ENCODE peak calls at places on chromosome 20, in seven cellular contexts. X is SK-N-SH, B is fibroblast of villous mesenchyme, S is adrenal gland, C is upper lobe of right lung, F is cardiac fibroblast, V is kidney epithelial cell. J is an unnamed sample.

GRCh38 chr20:3739054-3739925 is 6.8 kb downstream of the HSPA12B start:
- DNase-seq in C (no peak), B (no peak), F (peak), X (no peak), S (peak), V (no peak), J (no peak)

GRCh38 chr20:41717464-41717863 is 99.3 kb upstream of the CHD6 start:
- DNase-seq in B (no peak), S (peak), V (no peak), C (no peak), X (peak), F (peak), J (no peak)

GRCh38 chr20:1802385-1803215 is 92.6 kb upstream of the SIRPA start:
- DNase-seq in C (peak), B (peak), V (no peak), F (peak), X (peak), S (peak), J (peak)

GRCh38 chr20:47440857-47441773 is 60.6 kb upstream of the NCOA3 start:
- DNase-seq in C (no peak), B (no peak), X (no peak), F (peak), S (no peak), V (no peak), J (no peak)

GRCh38 chr20:48006036-48006833 is 221.0 kb upstream of the SULF2 start:
- DNase-seq in B (peak), X (no peak), C (no peak), F (no peak), S (peak), V (no peak), J (no peak)

GRCh38 chr20:50338479-50339195 is 148.0 kb downstream of the CEBPB start:
- DNase-seq in S (peak), F (peak), C (no peak), B (peak), X (no peak), V (no peak), J (no peak)

GRCh38 chr20:5100684-5101347 is 18.9 kb downstream of the PCNA start:
- DNase-seq in C (peak), X (peak), B (peak), V (no peak), F (peak), S (peak), J (peak)

GRCh38 chr20:5349448-5349847 is 32.7 kb upstream of the PROKR2 start:
- DNase-seq in V (no peak), C (no peak), B (no peak), S (no peak), F (no peak), X (no peak), J (no peak)

GRCh38 chr20:24166412-24166811 is 177.8 kb upstream of the GGTLC1 start:
- DNase-seq in F (no peak), C (no peak), S (no peak), V (no peak), B (no peak), X (no peak), J (no peak)

GRCh38 chr20:24163501-24163900 is 174.9 kb upstream of the GGTLC1 start:
- DNase-seq in C (no peak), B (no peak), X (no peak), V (no peak), F (no peak), S (no peak), J (no peak)

GRCh38 chr20:24166127-24166389 is 177.5 kb upstream of the GGTLC1 start:
- DNase-seq in C (no peak), F (no peak), V (no peak), S (no peak), B (no peak), X (no peak), J (no peak)

GRCh38 chr20:24165336-24166126 is 177.0 kb upstream of the GGTLC1 start:
- DNase-seq in C (no peak), X (no peak), F (no peak), S (no peak), V (no peak), B (no peak), J (no peak)

DNA sequence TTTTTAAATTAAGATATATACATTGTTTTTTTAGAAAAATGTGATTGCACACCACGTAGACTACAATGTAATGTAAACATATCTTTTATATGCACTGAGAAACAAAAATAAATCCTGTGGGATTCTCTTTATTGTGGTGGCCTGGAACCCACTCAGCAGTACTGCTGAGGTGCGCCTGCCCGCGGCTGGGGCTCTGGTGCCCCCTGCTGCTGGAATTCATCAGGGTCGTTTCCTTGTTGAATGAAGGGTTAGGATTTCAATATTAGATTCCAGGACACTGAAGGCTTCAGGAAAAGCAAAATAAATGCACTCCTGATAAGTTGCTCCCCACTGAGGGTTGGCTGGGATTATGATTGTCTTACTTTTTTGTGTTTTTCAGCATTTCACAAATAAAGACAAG is 175.8 kb upstream of the GGTLC1 start:
- DNase-seq in V (no peak), S (no peak), C (no peak), B (no peak), X (peak), F (peak), J (no peak)
- TF ChIP-seq CTCF in V (peak), S (no peak), C (peak), B (peak), X (peak), F (peak), J (no peak)

GRCh38 chr20:13790708-13791107 is 5.9 kb downstream of the NDUFAF5 start:
- DNase-seq in C (no peak), X (no peak), V (no peak), F (no peak), B (no peak), S (no peak), J (no peak)

GRCh38 chr20:13784893-13785715 is at the start of the genes ESF1 and NDUFAF5:
- DNase-seq in B (peak), S (peak), F (peak), C (peak), V (peak), X (peak), J (peak)

GRCh38 chr20:13786143-13786828 is 1.5 kb downstream of the NDUFAF5 start:
- DNase-seq in C (no peak), S (no peak), B (no peak), X (no peak), V (no peak), F (no peak), J (no peak)

GRCh38 chr20:13791562-13792459 is 7.0 kb downstream of the NDUFAF5 start:
- DNase-seq in X (no peak), S (no peak), C (no peak), F (no peak), B (no peak), V (no peak), J (no peak)

GRCh38 chr20:13788167-13788834 is 3.5 kb downstream of the NDUFAF5 start:
- DNase-seq in F (peak), V (no peak), C (no peak), S (peak), B (peak), X (peak), J (peak)
- TF ChIP-seq CTCF in F (peak), V (peak), C (peak), S (peak), B (peak), X (peak), J (peak)

DNA sequence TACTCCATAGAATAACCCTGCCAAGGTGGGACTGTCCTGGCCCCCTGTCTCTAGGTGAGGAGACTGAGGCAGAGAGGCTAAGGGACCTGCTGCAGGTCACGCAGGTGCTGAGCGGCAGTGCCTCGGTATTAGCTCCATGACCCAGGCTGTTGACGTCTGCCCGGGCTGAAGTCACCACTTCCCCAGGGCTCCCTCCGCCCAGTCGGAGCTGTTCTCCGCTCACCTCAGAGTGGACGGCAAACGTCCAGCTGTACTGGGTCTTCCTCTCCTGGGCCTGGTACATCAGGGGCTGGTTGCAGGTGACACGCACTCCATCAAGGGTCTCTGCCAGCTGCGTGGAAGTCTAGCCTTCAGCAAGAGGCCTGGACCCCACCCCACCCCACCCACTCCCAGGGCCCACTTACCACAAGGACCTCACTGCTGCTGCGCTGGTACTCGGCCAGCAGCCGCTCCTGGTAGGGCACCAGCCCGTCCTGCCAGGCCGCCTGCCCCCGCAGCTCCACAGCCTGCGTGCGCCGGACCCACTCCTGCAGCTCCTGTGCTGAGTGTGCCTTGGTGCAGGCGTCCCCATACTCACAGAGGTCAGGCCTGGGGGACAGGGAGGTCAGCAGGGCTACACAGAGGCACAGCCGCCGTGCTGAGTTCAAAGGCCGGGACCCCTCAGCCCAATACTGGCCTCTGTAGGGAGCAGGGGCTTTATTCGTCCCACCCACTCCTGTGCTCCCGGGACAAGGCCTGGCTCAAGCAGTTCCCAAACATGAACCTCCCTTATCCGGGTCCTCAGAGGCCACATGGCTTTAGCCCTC is 3.6 kb downstream of the HELZ2 start:
- DNase-seq in B (no peak), V (no peak), S (no peak), F (no peak), C (no peak), X (no peak), J (no peak)
- TF ChIP-seq CTCF in B (no peak), V (no peak), S (no peak), F (no peak), C (no peak), X (no peak), J (no peak)

GRCh38 chr20:58892126-58892931 is 39.8 kb downstream of the GNAS start:
- DNase-seq in S (peak), F (peak), V (no peak), B (peak), C (peak), X (peak), J (peak)
- TF ChIP-seq CTCF in S (no peak), F (no peak), V (no peak), B (no peak), C (peak), X (peak), J (no peak)

DNA sequence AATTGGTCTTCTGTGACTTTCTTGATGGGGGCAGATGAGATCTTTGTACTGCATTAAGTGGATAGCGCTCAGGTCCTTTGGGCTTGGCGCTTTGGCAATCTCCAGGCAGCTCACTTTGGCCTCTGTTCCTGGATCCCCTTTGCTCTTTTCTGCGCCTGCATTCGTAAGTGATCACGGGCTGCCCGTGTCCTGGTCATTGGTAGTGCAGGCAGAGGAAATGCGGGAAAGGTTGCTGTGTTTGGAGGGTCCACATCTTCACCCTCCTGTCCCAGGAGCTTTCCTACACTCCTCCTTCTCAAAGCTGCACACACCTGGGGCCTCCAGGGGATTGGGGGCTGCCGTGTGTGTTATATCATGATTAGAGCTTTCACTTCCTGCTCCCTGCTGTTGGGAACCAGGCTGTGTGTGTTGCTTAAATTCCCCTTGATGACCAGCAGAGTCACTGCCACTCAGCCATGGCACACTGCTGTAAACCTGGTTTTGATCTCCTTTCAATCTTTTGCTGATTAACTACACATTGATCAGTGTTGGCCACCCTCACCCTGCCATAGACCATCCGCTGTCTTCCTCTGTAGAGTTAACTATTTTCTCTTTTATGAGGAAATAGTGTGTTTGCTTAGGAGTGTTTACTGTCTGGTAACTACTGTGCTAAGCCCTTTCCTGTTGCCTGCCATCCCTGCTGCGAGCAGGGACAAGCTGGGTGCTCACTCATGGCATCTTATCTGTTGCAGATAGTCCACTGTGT is 13.0 kb upstream of the SNHG17 start:
- DNase-seq in X (no peak), B (no peak), F (no peak), V (no peak), S (no peak), C (no peak), J (no peak)
- TF ChIP-seq CTCF in X (no peak), B (no peak), F (no peak), V (no peak), S (no peak), C (no peak), J (no peak)

DNA sequence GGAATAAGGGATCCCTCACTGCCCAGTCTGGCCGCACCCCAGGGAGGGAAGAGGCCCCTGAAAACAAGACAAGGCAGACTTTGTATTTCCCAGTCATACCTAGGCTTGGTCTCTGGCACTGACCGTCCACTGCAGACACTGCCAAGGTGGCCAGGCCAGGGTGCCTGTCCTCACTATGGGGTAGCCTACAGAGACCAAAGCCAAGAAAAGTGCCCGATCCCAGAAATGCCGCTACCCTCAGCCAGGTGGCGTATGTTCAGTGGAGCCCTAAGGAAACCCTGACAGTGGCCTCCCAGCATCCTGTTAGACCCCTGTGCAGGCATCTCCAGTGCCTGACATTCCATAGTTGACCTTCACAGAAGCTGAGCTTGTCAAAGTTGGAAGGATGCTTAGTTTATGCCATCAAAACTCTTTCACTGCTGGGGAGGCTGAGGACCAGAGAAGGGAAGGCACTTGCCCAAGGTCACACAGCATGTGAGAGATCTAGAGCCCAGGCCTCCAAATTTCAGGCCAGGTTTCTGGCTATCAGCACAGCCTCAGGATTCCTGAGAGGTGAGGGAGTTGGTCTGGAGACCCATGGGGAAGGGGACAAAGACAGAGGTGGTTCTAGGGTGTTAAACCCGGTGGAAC is 2.5 kb downstream of the SCRT2 start:
- DNase-seq in F (no peak), C (no peak), B (no peak), S (no peak), V (no peak), X (peak), J (no peak)
- TF ChIP-seq CTCF in F (peak), C (no peak), B (peak), S (peak), V (peak), X (no peak), J (no peak)

GRCh38 chr20:57649617-57650015 is 29.4 kb upstream of the ZBP1 start:
- DNase-seq in F (no peak), B (no peak), S (no peak), V (no peak), X (no peak), C (no peak), J (no peak)

GRCh38 chr20:57650266-57650665 is 30.0 kb upstream of the ZBP1 start:
- DNase-seq in V (no peak), B (no peak), S (no peak), F (no peak), C (no peak), X (peak), J (no peak)

GRCh38 chr20:57647006-57647932 is 27.0 kb upstream of the ZBP1 start:
- DNase-seq in S (no peak), B (no peak), V (no peak), F (no peak), C (no peak), X (peak), J (no peak)

GRCh38 chr20:57648878-57649616 is 28.8 kb upstream of the ZBP1 start:
- DNase-seq in F (no peak), B (no peak), X (peak), V (no peak), C (no peak), S (no peak), J (no peak)

DNA sequence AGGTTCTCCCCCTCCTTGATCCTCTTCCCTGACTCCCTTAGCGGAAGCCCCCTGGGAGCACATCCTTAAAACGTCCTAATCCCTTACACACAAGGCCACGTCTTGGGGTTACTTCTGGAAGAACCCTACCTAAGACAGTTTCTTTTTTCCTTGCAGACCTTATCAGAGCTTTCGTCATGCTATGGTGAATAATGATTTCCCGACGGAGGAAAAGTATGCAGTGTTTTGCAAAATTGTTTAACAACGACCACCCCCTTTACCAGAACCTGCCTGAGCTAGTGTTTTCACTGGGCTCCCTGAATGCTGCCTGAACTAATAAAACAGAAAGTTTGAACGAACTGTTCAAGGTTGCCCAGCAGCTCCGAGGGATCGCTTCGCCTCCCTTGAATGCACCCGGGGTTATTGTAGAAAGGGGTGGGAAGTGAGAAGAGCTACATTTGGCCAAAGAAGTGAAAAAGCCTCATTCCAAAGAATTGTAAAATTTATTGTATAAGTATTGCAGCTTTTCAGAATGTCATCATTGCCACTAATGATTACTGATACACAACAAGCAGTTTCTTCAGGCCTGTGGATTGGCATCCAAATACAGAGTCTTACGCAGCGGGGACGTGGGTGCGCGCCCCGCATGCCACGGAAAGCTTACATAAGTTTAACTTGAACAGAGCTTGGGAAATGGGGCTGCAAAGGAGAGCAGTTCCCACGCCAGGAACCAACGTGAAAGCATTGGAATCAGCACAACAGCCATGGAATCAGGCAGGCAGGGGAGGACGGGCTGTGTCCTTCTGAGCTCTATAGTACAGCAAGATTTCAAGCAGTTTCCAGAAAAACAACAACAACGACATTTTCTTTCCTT is 27.9 kb upstream of the ZBP1 start:
- DNase-seq in B (no peak), S (no peak), F (no peak), X (peak), C (no peak), V (no peak), J (no peak)
- TF ChIP-seq CTCF in B (no peak), S (no peak), F (no peak), X (no peak), C (no peak), V (no peak), J (no peak)